ENCODE peak calls at places on chromosomes 13 and 19, in nine cellular contexts. Y is body of pancreas; G is ovary; Z is DND-41; T is right lobe of liver; R is K562; N is CD8-positive, alpha-beta T cell; L is thyroid gland; C is tibial artery. U is an unnamed sample. For H3K9me3, the result is how much of the 10 kb centered on the place peaks cover.

GRCh38 chr19:49591731-49592485 is 926 bp downstream of the PRR12 start:
- DNase-seq in T (peak), Z (peak), L (peak), N (peak), G (peak), R (peak), Y (peak), C (no peak), U (no peak)

GRCh38 chr13:100513987-100514670 is 74.5 kb downstream of the GGACT start:
- DNase-seq in C (no peak), G (no peak), Z (no peak), T (no peak), R (no peak), Y (no peak), L (no peak), N (no peak), U (no peak)

GRCh38 chr19:2240881-2241760 is 4.5 kb downstream of the SF3A2 start:
- DNase-seq in N (no peak), C (no peak), Z (no peak), T (no peak), R (no peak), Y (no peak), L (peak), G (no peak), U (no peak)

GRCh38 chr19:7925171-7925837 is 631 bp downstream of the CTXN1 start:
- DNase-seq in T (peak), G (peak), L (peak), Y (peak), C (peak), N (peak), Z (peak), R (peak), U (peak)

GRCh38 chr19:6278740-6279619 is 795 bp downstream of the MLLT1 start:
- DNase-seq in Y (no peak), T (no peak), N (peak), L (no peak), Z (peak), G (peak), C (no peak), R (peak), U (no peak)

GRCh38 chr13:90445179-90445578 is 902.3 kb upstream of the MIR17HG start:
- DNase-seq in G (no peak), C (no peak), R (no peak), L (peak), N (no peak), T (no peak), Z (no peak), Y (peak), U (no peak)

GRCh38 chr13:21020581-21020980 is 40.8 kb downstream of the LATS2 start:
- DNase-seq in C (peak), G (no peak), R (no peak), L (no peak), Z (no peak), T (peak), N (no peak), Y (no peak), U (no peak)

GRCh38 chr19:17602217-17602616 is 46.8 kb downstream of the COLGALT1 start:
- DNase-seq in N (no peak), Z (no peak), G (no peak), L (no peak), R (no peak), C (no peak), Y (no peak), T (no peak), U (no peak)

GRCh38 chr13:111506131-111506530 is 185.7 kb downstream of the TEX29 start:
- DNase-seq in R (no peak), C (no peak), Z (no peak), T (no peak), Y (no peak), L (no peak), N (no peak), G (no peak), U (no peak)

GRCh38 chr13:57036290-57036689 is 104.4 kb upstream of the PRR20A start:
- DNase-seq in N (no peak), T (no peak), G (no peak), Z (no peak), C (no peak), R (no peak), Y (no peak), L (no peak), U (no peak)

GRCh38 chr13:97307882-97308624 is 85.9 kb downstream of the MBNL2 start:
- DNase-seq in T (peak), N (no peak), R (no peak), G (no peak), Y (peak), Z (no peak), C (no peak), L (no peak), U (no peak)

GRCh38 chr13:95800455-95800854 is 123.5 kb downstream of the DNAJC3 start:
- DNase-seq in L (no peak), C (no peak), G (no peak), Z (no peak), N (no peak), R (no peak), T (no peak), Y (no peak), U (no peak)

GRCh38 chr13:26896986-26897668 is 136.5 kb upstream of the GPR12 start:
- DNase-seq in G (no peak), N (no peak), Y (no peak), R (no peak), Z (no peak), C (no peak), L (no peak), T (no peak), U (no peak)

GRCh38 chr13:92661406-92661805 is 565.2 kb upstream of the GPC6 start:
- DNase-seq in C (no peak), L (no peak), Y (no peak), R (no peak), Z (no peak), T (no peak), G (no peak), N (no peak), U (no peak)

GRCh38 chr19:38079926-38080380 is 144.1 kb downstream of the DPF1 start:
- DNase-seq in L (peak), Y (peak), T (no peak), G (no peak), C (no peak), R (no peak), Z (no peak), N (no peak), U (no peak)

GRCh38 chr13:44698076-44698475 is 121.9 kb upstream of the TSC22D1 start:
- DNase-seq in G (no peak), R (no peak), T (no peak), N (no peak), C (no peak), Z (no peak), Y (no peak), L (no peak), U (no peak)

GRCh38 chr13:57314897-57315520 is 148.0 kb downstream of the PRR20E start:
- DNase-seq in Y (no peak), L (no peak), T (no peak), N (no peak), Z (no peak), R (no peak), G (no peak), C (no peak), U (no peak)

GRCh38 chr13:76803831-76804230 is 82.4 kb downstream of the KCTD12 start:
- DNase-seq in T (no peak), G (no peak), L (no peak), Z (no peak), C (peak), N (no peak), R (no peak), Y (no peak), U (no peak)

GRCh38 chr19:18086590-18087138 is at the start of gene IL12RB1:
- DNase-seq in N (peak), C (no peak), T (no peak), Y (no peak), Z (peak), R (no peak), L (no peak), G (no peak), U (peak)

GRCh38 chr13:47886314-47886713 is 114.8 kb downstream of the SUCLA2 start:
- DNase-seq in C (no peak), R (no peak), Y (no peak), G (no peak), N (no peak), Z (peak), T (no peak), L (no peak), U (no peak)

GRCh38 chr19:29752450-29753025 is 37.5 kb upstream of the C19orf12 start:
- DNase-seq in G (no peak), C (no peak), T (no peak), Z (no peak), R (no peak), N (no peak), L (no peak), Y (no peak), U (no peak)

GRCh38 chr13:109157275-109157674 is 527.9 kb downstream of the MYO16 start:
- DNase-seq in T (no peak), L (peak), C (no peak), G (no peak), R (no peak), Y (no peak), N (no peak), Z (no peak), U (no peak)

GRCh38 chr19:32401992-32402391 is 3.6 kb upstream of the DPY19L3 start:
- DNase-seq in C (no peak), L (no peak), Z (no peak), Y (no peak), T (no peak), N (no peak), R (no peak), G (no peak), U (no peak)

GRCh38 chr13:26653310-26653709 is 95.8 kb downstream of the WASF3 start:
- DNase-seq in C (no peak), R (no peak), Z (no peak), T (no peak), G (no peak), L (no peak), N (no peak), Y (no peak), U (no peak)

GRCh38 chr13:108944760-108945159 is 315.3 kb downstream of the MYO16 start:
- DNase-seq in N (no peak), L (no peak), Z (no peak), G (no peak), C (no peak), T (no peak), Y (no peak), R (no peak), U (no peak)

GRCh38 chr19:55247621-55248099 is 11.2 kb downstream of the PPP6R1 start:
- DNase-seq in C (no peak), Y (no peak), N (no peak), R (no peak), Z (no peak), G (no peak), L (no peak), T (no peak), U (no peak)

GRCh38 chr19:1012334-1012733 is 8.6 kb downstream of the TMEM259 start:
- DNase-seq in Y (no peak), L (no peak), N (no peak), T (no peak), Z (no peak), C (no peak), G (no peak), R (no peak), U (no peak)
- H3K9me3 ChIP-seq in Y (under half), L (under half), N (under half), T (under half), Z (under half), C (under half), G (under half), R (under half), U (under half)

DNA sequence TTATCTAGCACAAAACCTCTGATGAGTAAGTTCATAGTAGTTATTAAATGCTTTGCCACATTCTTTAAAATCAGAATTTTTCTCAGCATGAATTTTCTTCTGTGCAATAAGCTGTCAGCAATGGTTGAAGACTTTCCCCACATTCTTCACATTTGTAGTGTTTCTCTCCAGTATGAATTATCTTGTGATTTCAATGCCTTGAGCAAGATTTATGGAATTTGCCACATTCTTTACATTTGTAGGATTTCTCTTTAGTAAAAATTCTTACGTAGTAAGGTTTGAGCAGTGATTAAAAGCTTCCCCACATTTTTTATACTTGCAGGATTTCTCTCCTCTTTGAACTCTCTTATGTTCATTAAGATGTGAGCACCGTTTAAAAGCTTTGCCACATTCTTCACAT is 33.6 kb downstream of the ZNF682 start:
- DNase-seq in T (no peak), R (no peak), G (no peak), C (no peak), N (no peak), Y (no peak), L (no peak), Z (no peak), U (no peak)
- H3K9me3 ChIP-seq in T (under half), R (under half), G (under half), C (under half), N (under half), Y (under half), L (under half), Z (under half), U (under half)

GRCh38 chr19:44163789-44164188 is 1.1 kb upstream of the ZNF226 start:
- DNase-seq in Z (no peak), L (no peak), Y (no peak), G (no peak), T (no peak), N (no peak), R (no peak), C (no peak), U (no peak)
- H3K9me3 ChIP-seq in Z (under half), L (under half), Y (under half), G (under half), T (under half), N (under half), R (under half), C (under half), U (under half)

GRCh38 chr19:57096640-57097361 is 23.0 kb upstream of the USP29 start:
- DNase-seq in T (no peak), N (no peak), G (no peak), R (no peak), Z (no peak), C (no peak), L (no peak), Y (no peak), U (no peak)
- H3K9me3 ChIP-seq in T (under half), N (under half), G (under half), R (under half), Z (under half), C (under half), L (under half), Y (under half), U (under half)

DNA sequence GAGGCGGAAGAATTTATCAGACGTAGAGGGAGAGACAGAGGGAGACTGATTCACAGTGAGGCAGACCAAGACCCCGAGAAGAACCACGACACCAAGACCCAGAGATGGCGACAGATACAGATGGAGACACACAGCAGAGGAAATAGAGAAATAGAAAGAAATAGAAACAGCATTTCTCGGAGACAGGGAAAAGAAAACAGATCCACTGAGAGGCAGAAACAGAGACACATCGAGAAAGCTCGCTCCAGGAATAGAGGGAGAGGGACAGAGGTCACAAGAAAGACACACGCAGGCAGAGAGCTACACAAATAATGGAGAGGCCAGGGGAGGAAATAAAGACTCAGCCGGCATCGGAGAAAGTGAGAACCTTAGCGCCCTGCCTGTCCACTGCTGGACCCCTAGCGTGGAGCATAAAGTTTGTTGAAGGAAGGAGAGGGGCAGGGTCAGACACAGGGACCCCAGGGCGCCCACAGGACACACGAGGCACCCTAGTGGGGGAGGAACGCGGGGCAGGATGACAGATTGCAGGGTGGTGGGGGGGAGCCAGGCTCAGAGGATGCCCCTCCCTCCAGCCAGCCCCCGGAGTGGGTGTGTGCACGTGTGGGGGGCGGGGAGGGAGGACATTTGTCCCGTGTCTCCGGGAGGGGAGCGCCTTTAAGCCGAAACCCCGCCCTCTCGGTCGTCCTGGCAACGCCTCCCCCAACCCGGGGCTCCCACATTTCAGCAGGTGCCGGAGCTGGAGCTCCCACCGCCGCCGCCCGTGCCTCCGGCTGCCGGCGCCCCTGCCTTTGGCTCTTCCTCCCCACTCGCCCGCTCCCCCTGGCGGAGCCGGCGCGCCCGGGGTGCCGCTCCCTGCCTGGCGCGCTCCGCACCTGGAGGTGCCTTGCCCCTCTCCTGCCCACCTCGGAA is at the start of gene PRKCG:
- DNase-seq in T (no peak), C (no peak), R (peak), N (peak), Y (peak), L (peak), G (no peak), Z (peak), U (peak)
- H3K9me3 ChIP-seq in T (under half), C (under half), R (under half), N (under half), Y (under half), L (under half), G (under half), Z (under half), U (under half)

GRCh38 chr19:56720281-56720680 is 48.7 kb upstream of the ZNF835 start:
- DNase-seq in Y (peak), G (peak), N (no peak), R (no peak), C (no peak), L (no peak), Z (no peak), T (no peak), U (no peak)

GRCh38 chr19:56721714-56722113 is 50.2 kb upstream of the ZNF835 start:
- DNase-seq in N (no peak), C (no peak), Z (no peak), G (no peak), L (no peak), T (no peak), R (no peak), Y (no peak), U (no peak)

GRCh38 chr19:56727731-56728130 is 56.2 kb upstream of the ZNF835 start:
- DNase-seq in T (no peak), C (no peak), Y (no peak), G (no peak), L (no peak), N (no peak), R (no peak), Z (no peak), U (no peak)

DNA sequence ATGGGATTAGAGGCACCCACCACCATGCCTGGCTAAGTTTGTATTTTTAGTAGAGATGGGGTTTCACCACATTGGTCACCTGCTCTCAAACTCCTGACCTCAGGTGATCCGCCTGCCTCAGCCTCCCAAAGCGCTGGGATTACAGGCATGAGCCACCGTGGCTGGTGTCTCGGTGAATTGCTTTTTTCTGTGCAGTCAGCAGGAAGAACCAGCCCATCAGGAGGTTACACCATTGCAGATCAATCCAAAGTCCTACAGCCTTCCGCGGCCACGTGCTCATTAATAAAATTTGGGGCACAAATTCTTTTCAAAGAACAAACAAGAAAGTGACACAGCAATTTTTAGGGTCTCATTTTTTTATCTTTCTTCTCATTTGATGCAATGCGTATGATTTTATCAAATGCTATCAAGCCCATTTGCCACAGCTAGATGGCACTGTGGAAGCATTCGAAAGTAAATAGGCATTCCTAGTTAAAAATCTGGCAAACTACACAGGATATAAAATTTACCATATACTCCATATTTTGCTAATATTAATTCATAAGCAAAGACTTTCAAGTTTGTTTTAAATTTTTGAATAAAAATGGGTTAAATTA is 54.4 kb upstream of the ZNF835 start:
- DNase-seq in T (no peak), C (no peak), Y (no peak), R (no peak), G (peak), N (no peak), Z (no peak), L (peak), U (no peak)
- H3K9me3 ChIP-seq in T (under half), C (under half), Y (under half), R (under half), G (under half), N (under half), Z (under half), L (under half), U (under half)

DNA sequence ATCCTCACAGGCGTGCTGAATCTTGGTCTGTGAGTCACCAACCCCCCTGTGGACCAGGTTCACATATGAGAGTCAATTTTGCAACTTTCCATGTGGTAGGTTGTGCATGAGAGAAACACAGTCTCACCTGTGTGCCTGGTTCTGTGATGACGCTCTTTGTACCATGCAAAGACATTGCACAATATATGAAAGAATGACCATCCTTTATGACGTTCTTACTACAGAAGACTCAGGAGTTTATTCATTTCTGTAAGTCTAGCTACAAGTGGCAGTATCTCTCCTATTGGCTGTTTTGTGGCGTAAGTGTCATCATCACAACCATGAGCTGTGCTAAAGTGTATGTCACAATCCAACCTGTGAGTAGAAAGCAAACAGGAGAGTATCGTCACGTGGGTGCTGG is 43.8 kb upstream of the ZNF728 start:
- DNase-seq in C (no peak), R (no peak), L (no peak), T (no peak), Z (no peak), Y (no peak), G (no peak), N (no peak), U (no peak)
- H3K9me3 ChIP-seq in C (under half), R (under half), L (under half), T (under half), Z (under half), Y (under half), G (under half), N (under half), U (under half)

DNA sequence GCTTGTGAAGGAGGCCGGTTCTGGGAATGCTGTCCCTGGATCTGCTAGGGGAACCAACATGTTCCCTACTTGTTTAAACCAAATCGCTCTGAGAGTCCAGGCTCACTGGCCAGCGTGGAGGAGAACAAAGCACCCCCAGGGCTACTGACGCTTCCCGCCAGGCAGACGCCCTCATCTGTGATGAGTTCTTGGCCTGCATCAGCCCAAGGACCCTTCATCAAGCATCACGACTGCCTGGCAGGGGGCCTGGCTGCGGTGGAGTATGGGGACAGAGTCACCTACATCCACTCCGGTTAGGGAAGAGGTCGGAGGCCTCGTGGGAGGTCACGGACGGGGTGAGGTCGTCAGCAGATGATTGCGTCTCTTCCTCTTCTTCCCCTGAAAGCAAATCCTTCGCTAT is 17.7 kb downstream of the MIER2 start:
- DNase-seq in N (no peak), G (no peak), L (no peak), C (no peak), R (no peak), Y (no peak), Z (no peak), T (no peak), U (no peak)
- H3K9me3 ChIP-seq in N (under half), G (under half), L (under half), C (under half), R (under half), Y (under half), Z (under half), T (under half), U (under half)

U was measured in T-helper 17 cell.